ENCODE peak calls at places on chromosomes 11 and 22, in six cellular contexts. L, V, X, U, R and D are unnamed samples.

GRCh38 chr22:36552300-36552699 is 23.3 kb upstream of the EIF3D start:
- DNase-seq in V (peak), L (no peak), R (no peak), X (no peak), U (no peak), D (no peak)

GRCh38 chr11:117584056-117584830 is 212.8 kb downstream of the DSCAML1 start:
- DNase-seq in X (peak), U (no peak), L (no peak), R (no peak), V (no peak), D (no peak)

GRCh38 chr11:534197-534591 is 1.2 kb downstream of the HRAS start:
- DNase-seq in L (no peak), V (no peak), X (no peak), U (no peak), R (no peak), D (no peak)

GRCh38 chr11:118313242-118313641 is 8.7 kb downstream of the CD3E start:
- DNase-seq in X (peak), U (no peak), L (no peak), V (no peak), R (no peak), D (no peak)

GRCh38 chr22:20131593-20131855 is at the start of gene ZDHHC8:
- DNase-seq in X (peak), L (peak), U (no peak), R (no peak), V (no peak), D (no peak)

GRCh38 chr11:104772806-104773241 is 125.4 kb downstream of the CASP12 start:
- DNase-seq in L (no peak), V (no peak), U (no peak), R (peak), X (peak), D (no peak)

GRCh38 chr11:62707277-62707771 is at the start of the genes BSCL2 and GNG3:
- DNase-seq in U (peak), V (no peak), R (no peak), L (no peak), X (no peak), D (no peak)

GRCh38 chr11:36295926-36296325 is at the start of gene PRR5L:
- DNase-seq in R (no peak), V (no peak), U (no peak), L (no peak), X (no peak), D (no peak)

GRCh38 chr11:67410984-67411784 is 4.3 kb upstream of the CARNS1 start:
- DNase-seq in V (no peak), U (no peak), L (no peak), X (no peak), R (no peak), D (no peak)

GRCh38 chr11:101448881-101449442 is 134.8 kb downstream of the TRPC6 start:
- DNase-seq in R (no peak), U (no peak), L (no peak), X (no peak), V (no peak), D (no peak)

GRCh38 chr22:49302530-49302929 is 525.1 kb downstream of the BRD1 start:
- DNase-seq in L (no peak), X (no peak), V (no peak), R (no peak), U (no peak), D (no peak)

GRCh38 chr22:25354456-25354855 is 135.0 kb downstream of the CRYBB2 start:
- DNase-seq in U (no peak), L (no peak), X (no peak), R (no peak), V (no peak), D (no peak)

GRCh38 chr22:45883811-45884170 is 93.2 kb downstream of the WNT7B start:
- DNase-seq in X (no peak), R (no peak), L (no peak), U (no peak), V (no peak), D (no peak)

GRCh38 chr11:72370201-72370600 is 64.1 kb downstream of the CLPB start:
- DNase-seq in X (no peak), V (no peak), R (no peak), L (no peak), U (no peak), D (no peak)

GRCh38 chr22:23187871-23188700 is 7.8 kb downstream of the BCR start:
- DNase-seq in R (no peak), X (no peak), V (no peak), U (no peak), L (no peak), D (no peak)

GRCh38 chr11:59759900-59760299 is 4.7 kb downstream of the STX3 start:
- DNase-seq in V (no peak), X (no peak), L (no peak), R (no peak), U (no peak), D (no peak)

GRCh38 chr11:128735935-128736610 is 42.2 kb downstream of the FLI1 start:
- DNase-seq in L (no peak), U (no peak), R (no peak), X (no peak), V (no peak), D (no peak)

GRCh38 chr11:134880788-134881187 is 468.7 kb upstream of the B3GAT1 start:
- DNase-seq in L (no peak), R (no peak), V (no peak), X (no peak), U (no peak), D (no peak)

GRCh38 chr22:37896181-37896592 is 9.9 kb upstream of the MICALL1 start:
- DNase-seq in X (no peak), L (peak), V (no peak), R (no peak), U (no peak), D (no peak)

GRCh38 chr11:1384206-1384965 is 5.3 kb upstream of the BRSK2 start:
- DNase-seq in L (no peak), X (peak), V (no peak), U (no peak), R (no peak), D (no peak)

GRCh38 chr11:92969634-92970347 is at the start of gene MTNR1B:
- DNase-seq in U (no peak), L (no peak), V (no peak), R (no peak), X (no peak), D (no peak)

GRCh38 chr11:44816761-44817160 is 90.0 kb downstream of the TSPAN18 start:
- DNase-seq in V (no peak), L (no peak), X (peak), R (no peak), U (no peak), D (no peak)